ENCODE peak calls at places on chromosomes 3 and 15, in ten cellular contexts. O, T, A, C, N, W, Z, G, J and X are unnamed samples.

GRCh38 chr3:138909904-138910303 is 37.0 kb downstream of the FOXL2 start:
- DNase-seq in Z (no peak), W (no peak), N (no peak), O (no peak), A (no peak), C (no peak), G (no peak), T (no peak), J (no peak), X (peak; percentile 52)

GRCh38 chr3:197226179-197226578 is 72.2 kb downstream of the DLG1 start:
- DNase-seq in C (no peak), A (peak; percentile 26), T (no peak), G (no peak), Z (no peak), N (no peak), O (no peak), J (no peak), W (no peak), X (no peak)

GRCh38 chr15:81182031-81182745 is 14.5 kb upstream of the IL16 start:
- DNase-seq in O (no peak), Z (no peak), J (no peak), W (no peak), G (no peak), A (no peak), C (no peak), T (no peak), N (no peak), X (no peak)

GRCh38 chr15:20340331-20340811 is 201.2 kb downstream of the GOLGA6L6 start:
- DNase-seq in A (no peak), G (peak; percentile 35), N (no peak), W (no peak), C (no peak), Z (no peak), O (peak; percentile 78), J (no peak), T (peak; percentile 12), X (no peak)

GRCh38 chr3:141380279-141380678 is 12.0 kb downstream of the ZBTB38 start:
- DNase-seq in W (no peak), A (no peak), G (no peak), C (no peak), T (no peak), O (no peak), Z (no peak), J (no peak), N (no peak), X (no peak)

GRCh38 chr3:74531491-74531890 is 83.0 kb downstream of the CNTN3 start:
- DNase-seq in T (no peak), A (peak; percentile 71), C (no peak), Z (no peak), G (no peak), O (no peak), W (no peak), N (no peak), J (no peak), X (no peak)

GRCh38 chr3:178170698-178171535 is 365.3 kb upstream of the KCNMB2 start:
- DNase-seq in C (peak; percentile 76), W (no peak), A (peak; percentile 70), N (peak; percentile 46), Z (peak; percentile 12), T (no peak), O (peak; percentile 12), J (no peak), G (no peak), X (no peak)

GRCh38 chr3:127478922-127479321 is 111.6 kb downstream of the TPRA1 start:
- DNase-seq in J (no peak), C (no peak), G (no peak), Z (no peak), A (no peak), W (no peak), N (no peak), O (no peak), T (no peak), X (no peak)

GRCh38 chr3:15064299-15064834 is 748 bp downstream of the MRPS25 start:
- DNase-seq in W (peak; percentile 4), O (no peak), C (no peak), Z (peak; percentile 60), G (peak; percentile 42), T (peak; percentile 43), N (no peak), J (no peak), A (peak; percentile 56), X (peak; percentile 57)

GRCh38 chr15:71251548-71252035 is 136.3 kb downstream of the THSD4 start:
- DNase-seq in C (no peak), J (no peak), N (no peak), T (no peak), O (no peak), Z (no peak), G (no peak), W (no peak), A (no peak), X (no peak)

GRCh38 chr3:10774825-10775224 is 41.2 kb upstream of the SLC6A11 start:
- DNase-seq in G (no peak), N (no peak), A (no peak), J (no peak), O (no peak), T (no peak), W (no peak), Z (no peak), C (no peak), X (no peak)

GRCh38 chr15:97115764-97116075 is 785.2 kb downstream of the NR2F2 start:
- DNase-seq in J (no peak), O (no peak), C (no peak), Z (no peak), W (no peak), A (no peak), N (no peak), T (no peak), G (no peak), X (no peak)

GRCh38 chr15:41993447-41994170 is 21.3 kb upstream of the EHD4 start:
- DNase-seq in G (no peak), A (no peak), O (no peak), T (no peak), J (no peak), W (no peak), C (no peak), N (no peak), Z (no peak), X (no peak)

GRCh38 chr15:62835351-62835750 is 207.2 kb upstream of the TPM1 start:
- DNase-seq in A (no peak), C (no peak), N (peak; percentile 66), Z (no peak), W (no peak), O (peak; percentile 77), T (no peak), J (no peak), G (no peak), X (no peak)

GRCh38 chr15:82122754-82123400 is 77.1 kb upstream of the MEX3B start:
- DNase-seq in T (no peak), A (peak; percentile 92), J (no peak), Z (peak; percentile 84), O (no peak), N (no peak), W (no peak), C (peak; percentile 97), G (no peak), X (no peak)

GRCh38 chr3:188956839-188957489 is 214.8 kb upstream of the TPRG1 start:
- DNase-seq in A (peak; percentile 65), N (peak; percentile 16), J (peak; percentile 24), W (peak; percentile 55), G (no peak), C (peak; percentile 62), Z (peak; percentile 30), O (no peak), T (peak; percentile 34), X (peak; percentile 48)

GRCh38 chr3:66011098-66011655 is 27.5 kb downstream of the MAGI1 start:
- DNase-seq in J (no peak), A (no peak), Z (no peak), O (no peak), T (no peak), W (no peak), N (no peak), C (no peak), G (no peak), X (no peak)

GRCh38 chr3:151789853-151790463 is 24.0 kb upstream of the AADAC start:
- DNase-seq in T (no peak), J (no peak), C (no peak), N (no peak), W (no peak), Z (no peak), G (no peak), A (no peak), O (no peak), X (no peak)

GRCh38 chr3:69915726-69916125 is 83.8 kb upstream of the SAMMSON start:
- DNase-seq in C (no peak), N (no peak), T (no peak), G (no peak), W (no peak), O (no peak), A (no peak), J (no peak), Z (no peak), X (no peak)

GRCh38 chr15:90427185-90427584 is 39.1 kb downstream of the IQGAP1 start:
- DNase-seq in J (no peak), W (no peak), O (no peak), N (no peak), T (no peak), Z (no peak), C (no peak), A (no peak), G (no peak), X (no peak)

GRCh38 chr3:45034612-45035252 is 8.6 kb downstream of the CLEC3B start:
- DNase-seq in C (no peak), T (peak; percentile 37), W (peak; percentile 36), Z (no peak), G (peak; percentile 62), O (peak; percentile 82), J (no peak), N (peak; percentile 74), A (no peak), X (peak; percentile 81)

GRCh38 chr3:188760408-188760807 is 411.4 kb upstream of the TPRG1 start:
- DNase-seq in J (no peak), G (no peak), N (no peak), C (peak; percentile 44), Z (no peak), T (no peak), W (no peak), A (no peak), O (no peak), X (no peak)

GRCh38 chr3:94004301-94004910 is 24.0 kb downstream of the STX19 start:
- DNase-seq in W (peak; percentile 50), O (no peak), G (no peak), N (peak; percentile 25), C (peak; percentile 45), A (peak; percentile 68), J (peak; percentile 9), T (no peak), Z (peak; percentile 50), X (peak; percentile 18)

GRCh38 chr15:32935139-32935538 is 217.3 kb downstream of the GREM1 start:
- DNase-seq in C (no peak), A (no peak), T (no peak), Z (no peak), W (no peak), O (no peak), J (no peak), N (no peak), G (no peak), X (no peak)

GRCh38 chr3:149971403-149972075 is 844 bp upstream of the PFN2 start:
- DNase-seq in T (peak; percentile 35), G (peak; percentile 40), Z (no peak), W (peak; percentile 70), C (peak; percentile 19), A (peak; percentile 74), J (peak; percentile 73), N (no peak), O (peak; percentile 68), X (peak; percentile 12)

GRCh38 chr3:62093025-62093424 is 280.3 kb downstream of the FEZF2 start:
- DNase-seq in T (no peak), O (no peak), W (no peak), Z (no peak), C (no peak), A (no peak), N (no peak), G (no peak), J (no peak), X (no peak)

GRCh38 chr3:36295206-36295760 is 85.0 kb upstream of the STAC start:
- DNase-seq in N (no peak), Z (no peak), O (no peak), A (peak; percentile 13), C (no peak), T (no peak), G (no peak), J (no peak), W (no peak), X (no peak)

GRCh38 chr3:71530903-71531535 is 52.5 kb downstream of the FOXP1 start:
- DNase-seq in Z (no peak), W (no peak), C (no peak), T (no peak), O (peak; percentile 50), J (no peak), N (no peak), G (no peak), A (no peak), X (no peak)